ENCODE peak calls at places on chromosomes 16 and 17, in four cellular contexts. B, A, P and K are unnamed samples.
A peak's percentile ranks its signal among the peaks of the same experiment; 100 is the strongest.

GRCh38 chr16:64089697-64090096 is 1032.2 kb downstream of the CDH11 start:
- DNase-seq in B (peak; percentile 53), A (peak; percentile 45), P (peak; percentile 60), K (no peak)

GRCh38 chr16:11136600-11136999 is 119.4 kb downstream of the SOCS1 start:
- DNase-seq in B (peak; percentile 55), A (no peak), P (no peak), K (no peak)

GRCh38 chr16:84982434-84982833 is 28.9 kb downstream of the ZDHHC7 start:
- DNase-seq in B (no peak), A (peak; percentile 48), P (peak; percentile 23), K (no peak)

GRCh38 chr17:40443196-40443987 is at the start of gene IGFBP4:
- DNase-seq in B (peak; percentile 62), A (peak; percentile 90), P (peak; percentile 88), K (peak; percentile 55)

GRCh38 chr17:337866-338265 is 14.7 kb downstream of the RPH3AL start:
- DNase-seq in B (no peak), A (no peak), P (no peak), K (no peak)

GRCh38 chr17:35448214-35448898 is at the start of gene SLFN13:
- DNase-seq in B (peak; percentile 68), A (peak; percentile 63), P (peak; percentile 67), K (peak; percentile 77)

GRCh38 chr16:88338111-88338510 is 44.6 kb upstream of the ZNF469 start:
- DNase-seq in B (no peak), A (no peak), P (peak; percentile 10), K (no peak)

GRCh38 chr17:66580178-66580577 is 254.7 kb upstream of the CACNG5 start:
- DNase-seq in B (no peak), A (peak; percentile 39), P (peak; percentile 81), K (no peak)

GRCh38 chr16:80804061-80804450 is 342 bp downstream of the CDYL2 start:
- DNase-seq in B (peak; percentile 34), A (peak; percentile 69), P (peak; percentile 52), K (peak; percentile 59)

GRCh38 chr16:11797957-11798299 is 870 bp upstream of the ZC3H7A start:
- DNase-seq in B (peak; percentile 8), A (no peak), P (no peak), K (no peak)

GRCh38 chr16:24815052-24815451 is 30.7 kb upstream of the SLC5A11 start:
- DNase-seq in B (no peak), A (no peak), P (no peak), K (no peak)

GRCh38 chr17:38921756-38922411 is 3.5 kb upstream of the LASP1NB start:
- DNase-seq in B (no peak), A (no peak), P (no peak), K (no peak)

GRCh38 chr16:29789775-29790182 is 772 bp upstream of the KIF22 start:
- DNase-seq in B (no peak), A (no peak), P (no peak), K (no peak)

GRCh38 chr17:39782481-39782880 is 44.7 kb downstream of the GRB7 start:
- DNase-seq in B (peak; percentile 51), A (peak; percentile 65), P (no peak), K (no peak)

GRCh38 chr16:84881702-84882521 is 62.1 kb downstream of the CRISPLD2 start:
- DNase-seq in B (no peak), A (peak; percentile 57), P (no peak), K (no peak)

GRCh38 chr17:17495448-17496188 is 577 bp downstream of the RASD1 start:
- DNase-seq in B (peak; percentile 22), A (peak; percentile 53), P (peak; percentile 39), K (no peak)

GRCh38 chr16:3068486-3068885 is 3.0 kb downstream of the IL32 start:
- DNase-seq in B (no peak), A (no peak), P (no peak), K (no peak)

GRCh38 chr16:61471737-61472136 is 564.5 kb downstream of the CDH8 start:
- DNase-seq in B (no peak), A (no peak), P (no peak), K (no peak)
- TF ChIP-seq CTCF in B (no peak), A (no peak), P (no peak), K (no peak)

GRCh38 chr17:19753661-19754463 is 5.8 kb upstream of the ALDH3A1 start:
- DNase-seq in B (peak; percentile 88), A (no peak), P (no peak), K (no peak)
- H3K27ac ChIP-seq in B (peak overlapping the region; percentile 97), A (no peak overlapping the region), P (no peak overlapping the region), K (no peak overlapping the region)

DNA sequence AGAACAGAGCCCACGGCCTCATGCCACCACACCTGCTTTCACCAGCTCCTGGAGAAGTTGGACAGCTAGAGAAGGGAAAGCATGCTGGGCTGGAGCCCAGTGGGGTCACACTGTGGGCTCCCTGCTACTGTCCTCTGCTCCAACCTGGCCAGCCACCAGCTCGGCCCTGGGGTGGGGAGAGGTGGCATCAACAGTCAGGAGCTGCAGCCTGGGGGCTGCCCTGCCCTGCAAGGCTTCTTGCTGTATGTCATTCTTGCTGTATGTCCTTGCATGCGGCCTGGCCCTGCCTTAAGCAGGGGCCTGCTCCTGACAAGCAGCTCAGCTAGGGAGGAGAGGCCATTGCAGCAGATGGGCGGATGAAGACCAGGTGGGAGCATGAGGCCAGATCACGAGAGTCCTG is 50.7 kb upstream of the CCL2 start:
- DNase-seq in B (no peak), A (no peak), P (no peak), K (no peak)
- H3K27me3 ChIP-seq in B (no peaks in the 10 kb centered on the region), A (no peaks in the 10 kb centered on the region), P (peaks cover 2% of the 10 kb centered on the region), K (peaks cover 3% of the 10 kb centered on the region)

GRCh38 chr16:27028713-27029112 is 38.0 kb upstream of the C16orf82 start:
- DNase-seq in B (no peak), A (no peak), P (no peak), K (no peak)
- TF ChIP-seq CTCF in B (no peak), A (no peak), P (no peak), K (no peak)

GRCh38 chr17:15952916-15953865 is 8.3 kb downstream of the ADORA2B start:
- DNase-seq in B (no peak), A (no peak), P (no peak), K (no peak)
- H3K27ac ChIP-seq in B (peak overlapping the region; percentile 85), A (no peak overlapping the region), P (no peak overlapping the region), K (no peak overlapping the region)

GRCh38 chr16:1037023-1037933 is 35.3 kb upstream of the SSTR5 start:
- DNase-seq in B (peak; percentile 40), A (peak; percentile 70), P (no peak), K (no peak)
- H3K27me3 ChIP-seq in B (no peaks in the 10 kb centered on the region), A (no peaks in the 10 kb centered on the region), P (no peaks in the 10 kb centered on the region), K (no peaks in the 10 kb centered on the region)

GRCh38 chr17:48933035-48933434 is 11.6 kb downstream of the SNF8 start:
- DNase-seq in B (no peak), A (no peak), P (no peak), K (no peak)
- TF ChIP-seq CTCF in B (no peak), A (no peak), P (no peak), K (no peak)

DNA sequence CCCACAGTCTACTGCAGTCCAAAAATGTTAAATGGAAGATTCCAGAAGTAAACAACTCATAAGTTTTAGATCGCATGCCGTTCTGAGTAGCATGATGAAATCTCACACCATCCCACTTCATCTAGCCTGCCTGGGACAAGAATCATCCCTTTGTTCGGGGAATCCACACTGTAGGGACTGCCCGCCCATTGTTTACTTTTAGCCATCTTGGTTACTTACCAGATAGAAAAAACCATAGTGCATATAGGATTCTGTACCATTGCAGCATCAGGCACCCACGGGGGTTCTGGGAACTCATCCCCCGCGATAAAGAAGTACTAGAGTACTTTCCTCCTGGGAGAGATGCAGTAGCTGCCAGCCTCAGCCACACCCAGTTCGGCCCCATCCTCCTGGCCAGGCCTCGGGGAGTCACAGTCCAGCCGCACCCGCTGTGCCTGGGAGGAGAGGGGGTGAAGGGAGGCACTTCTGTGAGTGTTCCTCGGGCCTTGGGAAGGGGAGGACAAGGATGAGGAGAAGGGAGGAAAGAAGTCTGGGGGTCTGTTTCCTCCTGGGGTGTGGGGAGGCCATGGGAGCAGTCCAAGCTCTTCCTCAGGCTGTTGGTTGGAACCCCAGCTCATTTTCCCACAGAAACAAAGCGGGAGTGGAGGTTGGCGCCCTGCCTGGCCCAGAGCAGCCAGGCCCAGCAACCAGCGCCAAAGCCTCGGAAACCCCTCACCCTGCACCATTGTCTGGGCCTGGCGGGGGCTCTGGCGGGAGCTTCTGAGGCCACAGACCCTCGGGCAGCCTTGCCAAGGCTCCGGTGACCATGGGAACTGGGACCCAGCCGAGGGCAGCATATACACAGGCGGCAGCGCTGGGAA is 8.9 kb downstream of the TRIM47 start:
- DNase-seq in B (no peak), A (no peak), P (no peak), K (no peak)
- H3K27ac ChIP-seq in B (no peak overlapping the region), A (peak overlapping the region; percentile 87), P (no peak overlapping the region), K (no peak overlapping the region)